ENCODE peak calls at places on chromosomes 4 and X, in eight cellular contexts. One of them, this sample, is unnamed.

GRCh38 chr4:51884606-51885005 is 41.7 kb downstream of the DCUN1D4 start:
- DNase-seq in NCI-H1436: no peak
- DNase-seq in mesenteric fat pad: no peak
- DNase-seq in cardiac fibroblast: no peak
- DNase-seq in astrocyte of the spinal cord: no peak
- DNase-seq in activated CD4-positive, alpha-beta T cell treated with anti-CD3 and anti-CD28 coated beads for 24 hours: no peak
- DNase-seq in PC-3: no peak
- DNase-seq in stimulated activated CD8-positive, alpha-beta memory T cell treated with anti-CD3 and anti-CD28 coated beads, Interleukin-7, amount 100 ng/mL, for 1 hour: no peak
- DNase-seq in this sample: no peak

GRCh38 chr4:108702960-108703359 is 52.6 kb downstream of the OSTC start:
- DNase-seq in NCI-H1436: no peak
- DNase-seq in mesenteric fat pad: no peak
- DNase-seq in cardiac fibroblast: no peak
- DNase-seq in astrocyte of the spinal cord: peak
- DNase-seq in activated CD4-positive, alpha-beta T cell treated with anti-CD3 and anti-CD28 coated beads for 24 hours: no peak
- DNase-seq in PC-3: no peak
- DNase-seq in stimulated activated CD8-positive, alpha-beta memory T cell treated with anti-CD3 and anti-CD28 coated beads, Interleukin-7, amount 100 ng/mL, for 1 hour: no peak
- DNase-seq in this sample: no peak

GRCh38 chr4:167550021-167550420 is 315.7 kb upstream of the SPOCK3 start:
- DNase-seq in NCI-H1436: no peak
- DNase-seq in mesenteric fat pad: no peak
- DNase-seq in cardiac fibroblast: no peak
- DNase-seq in astrocyte of the spinal cord: no peak
- DNase-seq in activated CD4-positive, alpha-beta T cell treated with anti-CD3 and anti-CD28 coated beads for 24 hours: no peak
- DNase-seq in PC-3: no peak
- DNase-seq in stimulated activated CD8-positive, alpha-beta memory T cell treated with anti-CD3 and anti-CD28 coated beads, Interleukin-7, amount 100 ng/mL, for 1 hour: no peak
- DNase-seq in this sample: no peak

GRCh38 chr4:135418353-135418752 is 1216.8 kb upstream of the PABPC4L start:
- DNase-seq in NCI-H1436: no peak
- DNase-seq in mesenteric fat pad: no peak
- DNase-seq in cardiac fibroblast: peak
- DNase-seq in astrocyte of the spinal cord: no peak
- DNase-seq in activated CD4-positive, alpha-beta T cell treated with anti-CD3 and anti-CD28 coated beads for 24 hours: no peak
- DNase-seq in PC-3: peak
- DNase-seq in stimulated activated CD8-positive, alpha-beta memory T cell treated with anti-CD3 and anti-CD28 coated beads, Interleukin-7, amount 100 ng/mL, for 1 hour: no peak
- DNase-seq in this sample: peak

GRCh38 chr4:48905363-48906015 is 1.1 kb downstream of the OCIAD2 start:
- DNase-seq in NCI-H1436: no peak
- DNase-seq in mesenteric fat pad: no peak
- DNase-seq in cardiac fibroblast: peak
- DNase-seq in astrocyte of the spinal cord: peak
- DNase-seq in activated CD4-positive, alpha-beta T cell treated with anti-CD3 and anti-CD28 coated beads for 24 hours: no peak
- DNase-seq in PC-3: peak
- DNase-seq in stimulated activated CD8-positive, alpha-beta memory T cell treated with anti-CD3 and anti-CD28 coated beads, Interleukin-7, amount 100 ng/mL, for 1 hour: no peak
- DNase-seq in this sample: peak

GRCh38 chrX:109274806-109275205 is 207.1 kb downstream of the GUCY2F start:
- DNase-seq in NCI-H1436: no peak
- DNase-seq in mesenteric fat pad: no peak
- DNase-seq in cardiac fibroblast: no peak
- DNase-seq in astrocyte of the spinal cord: no peak
- DNase-seq in activated CD4-positive, alpha-beta T cell treated with anti-CD3 and anti-CD28 coated beads for 24 hours: no peak
- DNase-seq in PC-3: no peak
- DNase-seq in stimulated activated CD8-positive, alpha-beta memory T cell treated with anti-CD3 and anti-CD28 coated beads, Interleukin-7, amount 100 ng/mL, for 1 hour: no peak
- DNase-seq in this sample: no peak

GRCh38 chr4:145720656-145721055 is 40.7 kb downstream of the C4orf51 start:
- DNase-seq in NCI-H1436: no peak
- DNase-seq in mesenteric fat pad: no peak
- DNase-seq in cardiac fibroblast: no peak
- DNase-seq in astrocyte of the spinal cord: no peak
- DNase-seq in activated CD4-positive, alpha-beta T cell treated with anti-CD3 and anti-CD28 coated beads for 24 hours: no peak
- DNase-seq in PC-3: no peak
- DNase-seq in stimulated activated CD8-positive, alpha-beta memory T cell treated with anti-CD3 and anti-CD28 coated beads, Interleukin-7, amount 100 ng/mL, for 1 hour: no peak
- DNase-seq in this sample: no peak

GRCh38 chr4:2932951-2933565 is 30.1 kb downstream of the NOP14 start:
- DNase-seq in NCI-H1436: no peak
- DNase-seq in mesenteric fat pad: no peak
- DNase-seq in cardiac fibroblast: no peak
- DNase-seq in astrocyte of the spinal cord: no peak
- DNase-seq in activated CD4-positive, alpha-beta T cell treated with anti-CD3 and anti-CD28 coated beads for 24 hours: no peak
- DNase-seq in PC-3: no peak
- DNase-seq in stimulated activated CD8-positive, alpha-beta memory T cell treated with anti-CD3 and anti-CD28 coated beads, Interleukin-7, amount 100 ng/mL, for 1 hour: no peak
- DNase-seq in this sample: no peak

GRCh38 chrX:103585421-103586313 is at the start of gene TCEAL4:
- DNase-seq in NCI-H1436: peak
- DNase-seq in mesenteric fat pad: peak
- DNase-seq in cardiac fibroblast: peak
- DNase-seq in astrocyte of the spinal cord: no peak
- DNase-seq in activated CD4-positive, alpha-beta T cell treated with anti-CD3 and anti-CD28 coated beads for 24 hours: no peak
- DNase-seq in PC-3: peak
- DNase-seq in stimulated activated CD8-positive, alpha-beta memory T cell treated with anti-CD3 and anti-CD28 coated beads, Interleukin-7, amount 100 ng/mL, for 1 hour: no peak
- DNase-seq in this sample: peak

GRCh38 chr4:153538408-153539057 is 72.4 kb downstream of the TMEM131L start:
- DNase-seq in NCI-H1436: no peak
- DNase-seq in mesenteric fat pad: no peak
- DNase-seq in cardiac fibroblast: peak
- DNase-seq in astrocyte of the spinal cord: peak
- DNase-seq in activated CD4-positive, alpha-beta T cell treated with anti-CD3 and anti-CD28 coated beads for 24 hours: no peak
- DNase-seq in PC-3: no peak
- DNase-seq in stimulated activated CD8-positive, alpha-beta memory T cell treated with anti-CD3 and anti-CD28 coated beads, Interleukin-7, amount 100 ng/mL, for 1 hour: no peak
- DNase-seq in this sample: no peak

GRCh38 chrX:2965965-2966364 is 36.8 kb upstream of the ARSD start:
- DNase-seq in NCI-H1436: no peak
- DNase-seq in mesenteric fat pad: no peak
- DNase-seq in cardiac fibroblast: no peak
- DNase-seq in astrocyte of the spinal cord: no peak
- DNase-seq in activated CD4-positive, alpha-beta T cell treated with anti-CD3 and anti-CD28 coated beads for 24 hours: no peak
- DNase-seq in PC-3: no peak
- DNase-seq in stimulated activated CD8-positive, alpha-beta memory T cell treated with anti-CD3 and anti-CD28 coated beads, Interleukin-7, amount 100 ng/mL, for 1 hour: no peak
- DNase-seq in this sample: no peak

GRCh38 chr4:41657561-41657960 is 91.0 kb downstream of the PHOX2B start:
- DNase-seq in NCI-H1436: no peak
- DNase-seq in mesenteric fat pad: no peak
- DNase-seq in cardiac fibroblast: no peak
- DNase-seq in astrocyte of the spinal cord: no peak
- DNase-seq in activated CD4-positive, alpha-beta T cell treated with anti-CD3 and anti-CD28 coated beads for 24 hours: no peak
- DNase-seq in PC-3: peak
- DNase-seq in stimulated activated CD8-positive, alpha-beta memory T cell treated with anti-CD3 and anti-CD28 coated beads, Interleukin-7, amount 100 ng/mL, for 1 hour: no peak
- DNase-seq in this sample: no peak

GRCh38 chrX:147476008-147476407 is 435.7 kb upstream of the FMR1 start:
- DNase-seq in NCI-H1436: peak
- DNase-seq in mesenteric fat pad: no peak
- DNase-seq in cardiac fibroblast: no peak
- DNase-seq in astrocyte of the spinal cord: no peak
- DNase-seq in activated CD4-positive, alpha-beta T cell treated with anti-CD3 and anti-CD28 coated beads for 24 hours: no peak
- DNase-seq in PC-3: peak
- DNase-seq in stimulated activated CD8-positive, alpha-beta memory T cell treated with anti-CD3 and anti-CD28 coated beads, Interleukin-7, amount 100 ng/mL, for 1 hour: no peak
- DNase-seq in this sample: peak

GRCh38 chr4:176498857-176499256 is 179.1 kb downstream of the SPCS3 start:
- DNase-seq in NCI-H1436: no peak
- DNase-seq in mesenteric fat pad: no peak
- DNase-seq in cardiac fibroblast: peak
- DNase-seq in astrocyte of the spinal cord: peak
- DNase-seq in activated CD4-positive, alpha-beta T cell treated with anti-CD3 and anti-CD28 coated beads for 24 hours: no peak
- DNase-seq in PC-3: peak
- DNase-seq in stimulated activated CD8-positive, alpha-beta memory T cell treated with anti-CD3 and anti-CD28 coated beads, Interleukin-7, amount 100 ng/mL, for 1 hour: no peak
- DNase-seq in this sample: no peak

GRCh38 chrX:13899607-13900006 is 82.7 kb upstream of the GPM6B start:
- DNase-seq in NCI-H1436: no peak
- DNase-seq in mesenteric fat pad: no peak
- DNase-seq in cardiac fibroblast: peak
- DNase-seq in astrocyte of the spinal cord: peak
- DNase-seq in activated CD4-positive, alpha-beta T cell treated with anti-CD3 and anti-CD28 coated beads for 24 hours: no peak
- DNase-seq in PC-3: peak
- DNase-seq in stimulated activated CD8-positive, alpha-beta memory T cell treated with anti-CD3 and anti-CD28 coated beads, Interleukin-7, amount 100 ng/mL, for 1 hour: no peak
- DNase-seq in this sample: no peak

GRCh38 chr4:141080668-141081067 is 52.6 kb downstream of the RNF150 start:
- DNase-seq in NCI-H1436: no peak
- DNase-seq in mesenteric fat pad: no peak
- DNase-seq in cardiac fibroblast: no peak
- DNase-seq in astrocyte of the spinal cord: no peak
- DNase-seq in activated CD4-positive, alpha-beta T cell treated with anti-CD3 and anti-CD28 coated beads for 24 hours: no peak
- DNase-seq in PC-3: no peak
- DNase-seq in stimulated activated CD8-positive, alpha-beta memory T cell treated with anti-CD3 and anti-CD28 coated beads, Interleukin-7, amount 100 ng/mL, for 1 hour: no peak
- DNase-seq in this sample: no peak

GRCh38 chr4:184824776-184825393 is 883 bp downstream of the ACSL1 start:
- DNase-seq in NCI-H1436: no peak
- DNase-seq in mesenteric fat pad: no peak
- DNase-seq in cardiac fibroblast: no peak
- DNase-seq in astrocyte of the spinal cord: peak
- DNase-seq in activated CD4-positive, alpha-beta T cell treated with anti-CD3 and anti-CD28 coated beads for 24 hours: no peak
- DNase-seq in PC-3: peak
- DNase-seq in stimulated activated CD8-positive, alpha-beta memory T cell treated with anti-CD3 and anti-CD28 coated beads, Interleukin-7, amount 100 ng/mL, for 1 hour: no peak
- DNase-seq in this sample: no peak

GRCh38 chr4:125115941-125116340 is 198.8 kb upstream of the FAT4 start:
- DNase-seq in NCI-H1436: no peak
- DNase-seq in mesenteric fat pad: no peak
- DNase-seq in cardiac fibroblast: no peak
- DNase-seq in astrocyte of the spinal cord: peak
- DNase-seq in activated CD4-positive, alpha-beta T cell treated with anti-CD3 and anti-CD28 coated beads for 24 hours: no peak
- DNase-seq in PC-3: peak
- DNase-seq in stimulated activated CD8-positive, alpha-beta memory T cell treated with anti-CD3 and anti-CD28 coated beads, Interleukin-7, amount 100 ng/mL, for 1 hour: no peak
- DNase-seq in this sample: peak

This sample was measured in ACHN.